ENCODE peak calls at places on chromosomes 13 and 19, in five cellular contexts. V is transverse colon, X is tibial nerve, C is A549, B is SK-N-SH. Z is an unnamed sample.
A peak's percentile ranks its signal among the peaks of the same experiment; 100 is the strongest.

GRCh38 chr19:14350302-14350701 is 30.9 kb upstream of the ADGRE5 start:
- DNase-seq in V (no peak), X (no peak), C (no peak), B (no peak), Z (no peak)

GRCh38 chr13:73109288-73109899 is 50.6 kb downstream of the KLF5 start:
- DNase-seq in V (no peak), X (no peak), C (no peak), B (no peak), Z (no peak)

GRCh38 chr13:100887729-100888151 is 213.1 kb upstream of the TMTC4 start:
- DNase-seq in V (no peak), X (no peak), C (peak; percentile 24), B (no peak), Z (no peak)

GRCh38 chr19:55653651-55654322 is 1.0 kb upstream of the U2AF2 start:
- DNase-seq in V (peak; percentile 99), X (peak; percentile 96), C (peak; percentile 100), B (peak; percentile 92), Z (peak; percentile 99)

GRCh38 chr19:38250821-38251563 is 5.2 kb downstream of the PPP1R14A start:
- DNase-seq in V (peak; percentile 81), X (peak; percentile 47), C (no peak), B (no peak), Z (no peak)

GRCh38 chr19:53424968-53425597 is 6.7 kb upstream of the ZNF761 start:
- DNase-seq in V (peak; percentile 71), X (peak; percentile 71), C (peak; percentile 53), B (peak; percentile 76), Z (peak; percentile 93)

GRCh38 chr13:33550885-33551284 is 265.3 kb upstream of the STARD13 start:
- DNase-seq in V (no peak), X (no peak), C (no peak), B (no peak), Z (no peak)

GRCh38 chr19:19627716-19628498 is at the start of gene LPAR2:
- DNase-seq in V (peak; percentile 82), X (no peak), C (no peak), B (peak; percentile 96), Z (no peak)

GRCh38 chr13:26377038-26377437 is 123.1 kb downstream of the CDK8 start:
- DNase-seq in V (no peak), X (no peak), C (peak; percentile 20), B (peak; percentile 38), Z (no peak)

GRCh38 chr19:29672933-29673336 is 7.7 kb downstream of the PLEKHF1 start:
- DNase-seq in V (peak; percentile 63), X (no peak), C (no peak), B (no peak), Z (no peak)

GRCh38 chr13:21685485-21686064 is 14.7 kb downstream of the FGF9 start:
- DNase-seq in V (no peak), X (no peak), C (no peak), B (no peak), Z (no peak)

GRCh38 chr19:50803633-50804419 is 13.6 kb downstream of the ACP4 start:
- DNase-seq in V (no peak), X (no peak), C (no peak), B (peak; percentile 79), Z (no peak)

GRCh38 chr19:45439569-45440258 is 16.0 kb upstream of the ERCC1 start:
- DNase-seq in V (peak; percentile 88), X (peak; percentile 73), C (peak; percentile 83), B (peak; percentile 93), Z (peak; percentile 96)

GRCh38 chr13:72166102-72166660 is 299.2 kb upstream of the DACH1 start:
- DNase-seq in V (no peak), X (no peak), C (no peak), B (no peak), Z (no peak)

GRCh38 chr19:5091576-5092215 is 122.8 kb downstream of the KDM4B start:
- DNase-seq in V (no peak), X (peak; percentile 41), C (no peak), B (no peak), Z (no peak)

GRCh38 chr13:42039457-42039945 is 8.9 kb upstream of the DGKH start:
- DNase-seq in V (no peak), X (peak; percentile 24), C (peak; percentile 49), B (peak; percentile 24), Z (no peak)

GRCh38 chr19:3520166-3521103 is 14.3 kb downstream of the FZR1 start:
- DNase-seq in V (no peak), X (no peak), C (no peak), B (peak; percentile 66), Z (no peak)

GRCh38 chr19:31772915-31773314 is 423.7 kb upstream of the TSHZ3 start:
- DNase-seq in V (no peak), X (no peak), C (no peak), B (no peak), Z (no peak)

GRCh38 chr13:102517959-102518358 is 78.8 kb upstream of the TPP2 start:
- DNase-seq in V (no peak), X (no peak), C (no peak), B (peak; percentile 12), Z (no peak)

GRCh38 chr19:6528544-6529121 is 2.2 kb upstream of the TNFSF9 start:
- DNase-seq in V (peak; percentile 51), X (peak; percentile 44), C (peak; percentile 36), B (no peak), Z (peak; percentile 92)

GRCh38 chr13:95355491-95355890 is 54.2 kb upstream of the ABCC4 start:
- DNase-seq in V (no peak), X (no peak), C (no peak), B (no peak), Z (no peak)

GRCh38 chr19:5304486-5304885 is 36.1 kb downstream of the PTPRS start:
- DNase-seq in V (no peak), X (no peak), C (no peak), B (no peak), Z (no peak)

GRCh38 chr19:50639121-50640112 is at the start of gene SYT3:
- DNase-seq in V (peak; percentile 20), X (no peak), C (peak; percentile 55), B (peak; percentile 95), Z (no peak)

GRCh38 chr13:66397133-66397532 is 833.0 kb downstream of the PCDH9 start:
- DNase-seq in V (no peak), X (no peak), C (no peak), B (no peak), Z (no peak)

GRCh38 chr19:48836089-48837017 is at the start of gene HSD17B14:
- DNase-seq in V (peak; percentile 23), X (no peak), C (peak; percentile 84), B (peak; percentile 67), Z (no peak)

GRCh38 chr13:65275838-65276630 is 1954.1 kb downstream of the PCDH9 start:
- DNase-seq in V (no peak), X (no peak), C (peak; percentile 9), B (no peak), Z (no peak)

GRCh38 chr13:84648069-84648640 is 765.9 kb upstream of the SLITRK1 start:
- DNase-seq in V (no peak), X (no peak), C (no peak), B (no peak), Z (no peak)
- TF ChIP-seq EP300 in V (no peak), X (no peak), C (no peak), B (no peak), Z (no peak)

DNA sequence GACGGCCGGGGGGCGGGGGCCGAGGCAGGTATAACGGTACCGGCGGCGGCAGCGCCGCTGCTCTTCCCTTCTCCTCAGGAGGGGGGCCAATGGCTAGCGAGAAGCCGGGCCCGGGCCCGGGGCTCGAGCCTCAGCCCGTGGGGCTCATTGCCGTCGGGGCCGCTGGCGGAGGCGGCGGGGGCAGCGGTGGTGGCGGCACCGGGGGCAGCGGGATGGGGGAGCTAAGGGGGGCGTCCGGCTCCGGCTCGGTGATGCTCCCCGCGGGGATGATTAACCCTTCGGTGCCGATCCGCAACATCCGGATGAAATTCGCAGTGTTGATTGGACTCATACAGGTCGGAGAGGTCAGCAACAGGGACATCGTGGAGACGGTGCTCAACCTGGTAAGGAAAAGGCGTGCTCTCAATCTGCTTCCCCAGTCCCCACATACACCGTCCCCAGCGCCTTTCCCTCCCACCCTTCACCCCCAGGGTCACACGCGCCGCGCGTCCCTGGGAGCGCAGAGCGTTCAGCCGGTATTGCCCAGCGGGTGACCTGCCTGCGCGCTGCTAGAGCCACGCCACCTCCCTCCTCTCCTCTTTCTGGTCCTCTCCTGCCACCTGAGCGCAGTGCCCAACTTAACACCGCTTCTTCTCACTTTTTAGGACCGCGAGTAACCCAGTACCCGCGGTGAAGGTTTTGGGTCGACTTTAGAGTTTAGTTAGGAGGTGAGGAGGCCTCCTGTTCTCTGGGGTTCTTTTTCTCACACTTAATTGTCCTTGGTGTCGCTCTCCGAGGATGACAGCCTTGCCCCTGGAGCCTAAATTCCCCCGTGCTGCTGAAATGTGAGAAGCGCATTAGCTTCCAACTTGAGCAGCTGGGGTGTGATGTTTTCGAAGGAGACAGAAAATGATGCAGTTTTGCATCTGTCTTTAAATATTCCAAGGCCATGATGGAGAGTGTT is 933 bp downstream of the NBEA start:
- DNase-seq in V (peak; percentile 37), X (no peak), C (peak; percentile 38), B (peak; percentile 69), Z (no peak)
- H3K4me3 ChIP-seq in V (peak overlapping the region; percentile 70), X (peak overlapping the region; percentile 82), C (peak overlapping the region; percentile 91), B (peak overlapping the region; percentile 95), Z (peak overlapping the region; percentile 95)

GRCh38 chr13:110014719-110015118 is 228.3 kb upstream of the IRS2 start:
- DNase-seq in V (no peak), X (no peak), C (peak; percentile 70), B (no peak), Z (no peak)

GRCh38 chr13:110018009-110018408 is 231.6 kb upstream of the IRS2 start:
- DNase-seq in V (no peak), X (no peak), C (no peak), B (no peak), Z (no peak)

GRCh38 chr13:110012102-110012739 is 225.8 kb upstream of the IRS2 start:
- DNase-seq in V (no peak), X (no peak), C (peak; percentile 91), B (no peak), Z (no peak)

GRCh38 chr13:110015253-110015652 is 228.9 kb upstream of the IRS2 start:
- DNase-seq in V (no peak), X (no peak), C (peak; percentile 70), B (no peak), Z (no peak)

DNA sequence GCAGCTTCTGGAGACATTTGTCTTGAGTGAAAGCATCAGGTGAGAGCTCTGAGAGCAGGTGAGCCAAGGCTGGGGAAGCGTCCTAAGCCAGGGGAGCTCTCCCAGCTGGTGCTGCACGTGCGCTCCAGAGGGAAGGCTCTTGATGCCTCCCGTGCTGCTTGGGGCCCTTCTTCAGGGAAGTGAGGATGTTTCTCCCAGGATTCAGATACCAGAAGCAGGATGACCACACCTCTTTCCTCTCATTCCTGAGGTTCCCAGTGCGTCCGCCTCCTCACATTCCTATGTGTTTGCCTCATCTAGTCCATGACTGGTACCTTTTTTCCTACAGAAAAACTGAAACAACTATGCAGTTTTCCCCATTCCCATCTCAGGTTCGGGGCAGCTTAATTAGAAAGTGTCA is 231.0 kb upstream of the IRS2 start:
- DNase-seq in V (no peak), X (no peak), C (peak; percentile 89), B (no peak), Z (no peak)
- TF ChIP-seq EP300 in V (no peak), X (no peak), C (no peak), B (no peak), Z (no peak)

GRCh38 chr19:43488179-43488578 is 16.4 kb downstream of the PHLDB3 start:
- DNase-seq in V (no peak), X (no peak), C (no peak), B (no peak), Z (no peak)

GRCh38 chr19:43489310-43489709 is 15.2 kb downstream of the PHLDB3 start:
- DNase-seq in V (no peak), X (no peak), C (no peak), B (no peak), Z (no peak)

GRCh38 chr19:43486412-43486811 is 18.1 kb downstream of the PHLDB3 start:
- DNase-seq in V (no peak), X (no peak), C (no peak), B (no peak), Z (no peak)

GRCh38 chr19:43490759-43491158 is 13.8 kb downstream of the PHLDB3 start:
- DNase-seq in V (no peak), X (no peak), C (no peak), B (no peak), Z (no peak)

GRCh38 chr19:43489979-43490599 is 14.5 kb downstream of the PHLDB3 start:
- DNase-seq in V (no peak), X (no peak), C (no peak), B (no peak), Z (no peak)
- H3K4me3 ChIP-seq in V (no peak overlapping the region), X (no peak overlapping the region), C (no peak overlapping the region), B (no peak overlapping the region), Z (no peak overlapping the region)